ENCODE peak calls at places on chromosomes 5 and 9, in ten cellular contexts. N is NCI-H510A treated with DMSO at 0.1 percent for 48 hours, L is AG04450, S is AG04449, B is mucosa of gallbladder, F is lower leg skin, X is epithelial cell of prostate, Y is NCI-H460, M is ELR, Z is HS-5. K is an unnamed sample.

GRCh38 chr9:72363226-72363625 is 1.8 kb downstream of the ZFAND5 start:
- DNase-seq in N (no peak), L (no peak), S (no peak), B (no peak), F (no peak), X (no peak), Y (no peak), M (no peak), Z (no peak), K (no peak)

GRCh38 chr9:36275060-36275459 is 16.8 kb upstream of the GNE start:
- DNase-seq in N (no peak), L (no peak), S (no peak), B (no peak), F (no peak), X (no peak), Y (no peak), M (no peak), Z (no peak), K (no peak)

GRCh38 chr5:107673368-107674136 is 2.8 kb upstream of the EFNA5 start:
- DNase-seq in N (peak; percentile 62), L (peak; percentile 68), S (peak; percentile 28), B (peak; percentile 90), F (peak; percentile 83), X (no peak), Y (peak; percentile 92), M (peak; percentile 91), Z (peak; percentile 82), K (peak; percentile 93)

GRCh38 chr5:131389096-131389868 is 125.4 kb downstream of the CDC42SE2 start:
- DNase-seq in N (no peak), L (no peak), S (no peak), B (no peak), F (no peak), X (no peak), Y (no peak), M (no peak), Z (no peak), K (no peak)

GRCh38 chr9:129501771-129502324 is 119.1 kb downstream of the C9orf50 start:
- DNase-seq in N (no peak), L (no peak), S (no peak), B (no peak), F (no peak), X (no peak), Y (no peak), M (no peak), Z (no peak), K (peak; percentile 55)

GRCh38 chr9:4640027-4640426 is 22.1 kb upstream of the PLPP6 start:
- DNase-seq in N (peak; percentile 8), L (no peak), S (no peak), B (no peak), F (no peak), X (no peak), Y (no peak), M (peak; percentile 36), Z (no peak), K (no peak)

GRCh38 chr5:37417347-37417746 is 38.2 kb downstream of the WDR70 start:
- DNase-seq in N (no peak), L (no peak), S (no peak), B (no peak), F (no peak), X (no peak), Y (no peak), M (no peak), Z (no peak), K (no peak)

GRCh38 chr9:127919253-127919815 is 2.5 kb upstream of the ST6GALNAC4 start:
- DNase-seq in N (no peak), L (peak; percentile 88), S (peak; percentile 95), B (peak; percentile 89), F (peak; percentile 95), X (peak; percentile 94), Y (peak; percentile 98), M (peak; percentile 100), Z (peak; percentile 99), K (peak; percentile 96)

GRCh38 chr9:119802115-119802514 is 432.9 kb upstream of the BRINP1 start:
- DNase-seq in N (no peak), L (no peak), S (no peak), B (no peak), F (no peak), X (no peak), Y (no peak), M (no peak), Z (no peak), K (no peak)

GRCh38 chr9:83992407-83992806 is 11.8 kb downstream of the RMI1 start:
- DNase-seq in N (no peak), L (no peak), S (no peak), B (no peak), F (no peak), X (no peak), Y (no peak), M (peak; percentile 69), Z (peak; percentile 36), K (no peak)

GRCh38 chr5:107864793-107865192 is 194.1 kb upstream of the EFNA5 start:
- DNase-seq in N (no peak), L (peak; percentile 27), S (no peak), B (no peak), F (no peak), X (no peak), Y (no peak), M (no peak), Z (no peak), K (no peak)